ENCODE peak calls at places on chromosomes 3 and 15, in nine cellular contexts. N is pancreas, Q is neuronal stem cell, R is GM23248, X is lung, D is MG63, I is tibial artery, C is DND-41, M is sigmoid colon. K is an unnamed sample. For H3K27me3 and H3K9me3, the result is how much of the 10 kb centered on the place peaks cover.

GRCh38 chr15:99550077-99550476 is 15.7 kb upstream of the MEF2A start:
- DNase-seq in N (no peak), Q (no peak), R (no peak), X (no peak), D (no peak), I (no peak), C (no peak), M (no peak), K (no peak)

GRCh38 chr3:10697918-10698317 is 118.1 kb upstream of the SLC6A11 start:
- DNase-seq in N (no peak), Q (no peak), R (no peak), X (no peak), D (peak), I (no peak), C (no peak), M (peak), K (no peak)

GRCh38 chr3:139555249-139555648 is 15.7 kb upstream of the RBP1 start:
- DNase-seq in N (no peak), Q (no peak), R (no peak), X (no peak), D (no peak), I (no peak), C (no peak), M (no peak), K (no peak)

GRCh38 chr3:132561003-132561402 is 36.1 kb upstream of the ACKR4 start:
- DNase-seq in N (no peak), Q (no peak), R (no peak), X (no peak), D (no peak), I (no peak), C (no peak), M (no peak), K (no peak)

GRCh38 chr3:186588619-186589018 is 18.1 kb downstream of the DNAJB11 start:
- DNase-seq in N (no peak), Q (no peak), R (peak), X (no peak), D (no peak), I (no peak), C (no peak), M (no peak), K (no peak)

GRCh38 chr3:119322523-119323400 is 28.6 kb downstream of the ARHGAP31 start:
- DNase-seq in N (peak), Q (peak), R (peak), X (peak), D (peak), I (peak), C (peak), M (peak), K (peak)

GRCh38 chr3:69738291-69738690 is 973 bp upstream of the MITF start:
- DNase-seq in N (no peak), Q (no peak), R (peak), X (no peak), D (no peak), I (no peak), C (no peak), M (no peak), K (peak)

GRCh38 chr15:58475573-58476524 is 44.1 kb downstream of the LIPC start:
- DNase-seq in N (no peak), Q (peak), R (peak), X (no peak), D (peak), I (no peak), C (peak), M (no peak), K (peak)

GRCh38 chr3:72942427-72942826 is 54.2 kb upstream of the PPP4R2 start:
- DNase-seq in N (no peak), Q (no peak), R (no peak), X (no peak), D (no peak), I (no peak), C (no peak), M (no peak), K (no peak)

GRCh38 chr3:126108689-126109075 is 24.8 kb upstream of the SLC41A3 start:
- DNase-seq in N (no peak), Q (no peak), R (no peak), X (no peak), D (no peak), I (no peak), C (no peak), M (no peak), K (no peak)

GRCh38 chr15:93523490-93523889 is 434.5 kb upstream of the RGMA start:
- DNase-seq in N (no peak), Q (no peak), R (peak), X (no peak), D (peak), I (no peak), C (no peak), M (no peak), K (no peak)

GRCh38 chr3:64954995-64955636 is 267.3 kb upstream of the ADAMTS9 start:
- DNase-seq in N (no peak), Q (no peak), R (no peak), X (peak), D (no peak), I (peak), C (no peak), M (no peak), K (no peak)

GRCh38 chr3:24545917-24546316 is 51.3 kb upstream of the THRB start:
- DNase-seq in N (no peak), Q (no peak), R (peak), X (peak), D (no peak), I (peak), C (no peak), M (peak), K (no peak)

GRCh38 chr15:51369451-51369761 is 28.0 kb downstream of the GLDN start:
- DNase-seq in N (no peak), Q (no peak), R (no peak), X (no peak), D (no peak), I (no peak), C (no peak), M (no peak), K (no peak)

GRCh38 chr15:70762469-70763119 is 764 bp downstream of the UACA start:
- DNase-seq in N (peak), Q (peak), R (peak), X (no peak), D (peak), I (peak), C (no peak), M (peak), K (peak)

GRCh38 chr15:51938286-51938685 is 33.3 kb downstream of the LEO1 start:
- DNase-seq in N (no peak), Q (no peak), R (no peak), X (no peak), D (no peak), I (no peak), C (no peak), M (no peak), K (no peak)

GRCh38 chr3:190003730-190004129 is 117.0 kb downstream of the P3H2 start:
- DNase-seq in N (no peak), Q (no peak), R (peak), X (peak), D (peak), I (no peak), C (no peak), M (no peak), K (peak)

GRCh38 chr3:72120806-72121778 is 336.1 kb upstream of the PROK2 start:
- DNase-seq in N (no peak), Q (no peak), R (no peak), X (no peak), D (no peak), I (no peak), C (no peak), M (no peak), K (no peak)

GRCh38 chr3:124772081-124772831 is 42.0 kb downstream of the UMPS start:
- DNase-seq in N (no peak), Q (no peak), R (peak), X (no peak), D (peak), I (no peak), C (no peak), M (no peak), K (peak)

GRCh38 chr15:77798151-77798550 is 165.4 kb upstream of the LINGO1 start:
- DNase-seq in N (peak), Q (no peak), R (no peak), X (no peak), D (no peak), I (no peak), C (no peak), M (no peak), K (no peak)

GRCh38 chr15:77795446-77795845 is 162.7 kb upstream of the LINGO1 start:
- DNase-seq in N (no peak), Q (no peak), R (no peak), X (no peak), D (no peak), I (no peak), C (no peak), M (no peak), K (no peak)

GRCh38 chr15:77797270-77797669 is 164.6 kb upstream of the LINGO1 start:
- DNase-seq in N (no peak), Q (no peak), R (no peak), X (no peak), D (no peak), I (no peak), C (peak), M (no peak), K (no peak)

GRCh38 chr15:77796046-77796729 is 163.5 kb upstream of the LINGO1 start:
- DNase-seq in N (no peak), Q (no peak), R (no peak), X (no peak), D (no peak), I (no peak), C (no peak), M (no peak), K (no peak)

DNA sequence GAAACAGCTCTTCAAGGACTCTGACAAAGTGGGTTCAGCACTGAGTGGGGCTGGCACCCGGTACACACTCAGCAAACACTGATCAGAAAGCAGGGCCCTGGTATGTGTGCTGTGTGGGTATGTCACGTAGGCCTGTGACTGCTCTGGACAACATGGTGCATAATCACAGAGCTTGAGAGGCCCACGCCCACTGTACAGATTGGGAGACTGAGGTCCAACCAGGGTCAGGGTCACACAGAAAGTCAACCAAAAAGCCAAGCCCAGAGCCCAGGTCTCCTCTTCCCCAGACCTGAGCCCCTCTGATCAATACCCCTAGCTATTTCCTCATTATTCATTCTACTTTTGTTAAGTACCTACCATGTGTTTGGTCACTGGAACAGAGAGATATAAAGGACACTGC is 166.1 kb upstream of the LINGO1 start:
- DNase-seq in N (no peak), Q (no peak), R (no peak), X (no peak), D (no peak), I (no peak), C (no peak), M (no peak), K (no peak)
- H3K27me3 ChIP-seq in N (under half), Q (under half), R (under half), X (under half), D (under half), I (under half), C (under half), M (under half), K (under half)

GRCh38 chr15:40322531-40323238 is 807 bp upstream of the INAFM2 start:
- DNase-seq in N (no peak), Q (no peak), R (no peak), X (no peak), D (no peak), I (peak), C (no peak), M (peak), K (peak)
- H3K4me3 ChIP-seq in N (no peak), Q (peak), R (peak), X (no peak), D (peak), I (peak), C (peak), M (peak), K (peak)

GRCh38 chr15:85711590-85712192 is 83.0 kb downstream of the KLHL25 start:
- DNase-seq in N (no peak), Q (no peak), R (peak), X (no peak), D (no peak), I (no peak), C (no peak), M (no peak), K (no peak)
- H3K9me3 ChIP-seq in N (under half), Q (under half), R (under half), X (under half), D (under half), I (under half), C (under half), M (under half), K (under half)

DNA sequence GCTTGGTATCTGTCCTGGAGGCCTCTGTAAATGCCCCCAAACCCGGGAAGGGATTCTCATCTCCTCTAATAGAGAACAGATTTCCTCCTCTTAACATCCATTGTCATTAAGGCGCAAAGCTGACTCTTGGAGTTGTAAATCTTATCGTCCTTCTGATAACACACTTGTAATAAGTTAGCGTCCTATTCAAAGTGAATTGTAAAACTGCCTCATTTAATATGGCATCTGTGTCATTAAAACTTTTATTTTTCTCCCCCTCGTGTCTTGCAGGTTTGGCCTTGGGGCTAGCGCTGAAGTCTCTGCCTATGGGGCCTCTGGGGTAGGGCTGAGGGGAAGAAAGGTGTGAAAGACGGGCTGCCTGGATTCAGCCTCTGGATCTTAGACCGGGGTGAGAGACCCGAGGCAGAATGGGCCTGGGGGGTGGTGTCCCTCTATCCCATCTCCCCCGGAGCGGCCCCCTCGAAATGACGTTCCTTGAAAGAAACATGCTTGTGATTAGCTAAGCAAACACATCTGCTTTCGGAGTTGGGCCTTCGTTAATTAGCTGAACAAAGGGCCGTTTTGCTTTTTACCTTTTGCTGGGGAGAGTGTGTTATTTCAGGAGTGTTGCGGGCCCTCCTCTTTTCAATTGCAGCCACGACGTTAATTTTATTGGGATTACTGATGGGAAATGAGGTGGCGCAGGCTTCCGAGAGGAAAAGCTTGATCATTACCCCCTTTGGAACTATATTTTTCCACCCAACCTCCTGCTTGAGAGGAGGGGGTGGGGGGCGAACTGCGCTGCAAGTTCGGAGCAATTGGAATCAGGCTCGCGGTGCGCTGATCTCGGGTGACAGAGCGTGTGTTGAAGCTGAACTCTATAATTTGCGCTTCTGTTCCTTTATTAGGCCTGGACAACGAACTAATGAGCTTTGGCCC is 12.4 kb downstream of the NR2F2 start:
- DNase-seq in N (no peak), Q (no peak), R (no peak), X (peak), D (no peak), I (peak), C (no peak), M (no peak), K (no peak)
- H3K27me3 ChIP-seq in N (under half), Q (under half), R (under half), X (under half), D (under half), I (under half), C (under half), M (under half), K (under half)

GRCh38 chr3:87473944-87474343 is 197.6 kb upstream of the POU1F1 start:
- DNase-seq in N (no peak), Q (no peak), R (no peak), X (no peak), D (no peak), I (no peak), C (no peak), M (no peak), K (no peak)
- H3K4me3 ChIP-seq in N (no peak), Q (no peak), R (no peak), X (no peak), D (no peak), I (no peak), C (no peak), M (no peak), K (no peak)

DNA sequence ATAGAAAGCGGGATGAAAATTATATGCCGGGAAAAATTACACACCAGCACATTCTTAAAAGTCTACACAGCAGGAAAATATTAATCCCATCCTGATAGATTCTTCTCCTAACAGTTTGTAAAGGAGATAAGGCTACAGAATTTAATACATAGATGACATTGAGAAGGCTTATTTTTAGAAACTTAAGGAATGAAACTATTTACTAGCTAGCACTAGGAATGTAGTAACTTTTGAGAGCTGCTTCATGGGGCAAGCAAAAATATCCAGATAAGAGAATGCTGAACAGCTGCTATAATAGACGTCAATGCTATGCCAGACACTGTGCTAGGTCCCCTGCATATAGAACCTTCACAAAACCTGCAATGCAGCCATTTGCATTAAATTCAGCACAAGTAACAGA is 912.7 kb upstream of the NR2F2 start:
- DNase-seq in N (no peak), Q (no peak), R (no peak), X (no peak), D (no peak), I (no peak), C (no peak), M (no peak), K (no peak)
- H3K9me3 ChIP-seq in N (under half), Q (under half), R (under half), X (under half), D (under half), I (under half), C (under half), M (under half), K (under half)

K was measured in SJSA1.